ENCODE peak calls at places on chromosomes 16 and 17, in five cellular contexts. One of them, this sample, is unnamed.

GRCh38 chr17:19958023-19958422 is 19.6 kb downstream of the AKAP10 start:
- DNase-seq in trophoblast cell: peak; percentile 95
- DNase-seq in H1: no peak
- DNase-seq in mesenchymal stem cell: peak; percentile 86
- DNase-seq in neuronal stem cell: peak; percentile 40
- DNase-seq in this sample: peak; percentile 69

GRCh38 chr17:1999557-2000251 is 25.4 kb downstream of the RTN4RL1 start:
- DNase-seq in mesenchymal stem cell: peak; percentile 80
- DNase-seq in trophoblast cell: no peak
- DNase-seq in H1: no peak
- DNase-seq in neuronal stem cell: peak; percentile 66
- DNase-seq in this sample: peak; percentile 72

GRCh38 chr17:59840908-59841666 is 51.7 kb downstream of the TUBD1 start:
- DNase-seq in H1: no peak
- DNase-seq in neuronal stem cell: no peak
- DNase-seq in trophoblast cell: no peak
- DNase-seq in mesenchymal stem cell: peak; percentile 55
- DNase-seq in this sample: no peak

GRCh38 chr17:75130632-75131277 is 787 bp downstream of the NT5C start:
- DNase-seq in neuronal stem cell: no peak
- DNase-seq in mesenchymal stem cell: peak; percentile 81
- DNase-seq in trophoblast cell: peak; percentile 63
- DNase-seq in H1: peak; percentile 79
- DNase-seq in this sample: peak; percentile 86

GRCh38 chr16:57648590-57649442 is 19.3 kb upstream of the ADGRG3 start:
- DNase-seq in neuronal stem cell: peak; percentile 82
- DNase-seq in H1: peak; percentile 98
- DNase-seq in mesenchymal stem cell: peak; percentile 75
- DNase-seq in trophoblast cell: peak; percentile 98
- DNase-seq in this sample: peak; percentile 88

GRCh38 chr16:67163164-67163902 is 1.2 kb upstream of the HSF4 start:
- DNase-seq in mesenchymal stem cell: peak; percentile 49
- DNase-seq in trophoblast cell: peak; percentile 31
- DNase-seq in neuronal stem cell: no peak
- DNase-seq in H1: peak; percentile 73
- DNase-seq in this sample: no peak

GRCh38 chr17:72860778-72861177 is 231.7 kb downstream of the SLC39A11 start:
- DNase-seq in mesenchymal stem cell: no peak
- DNase-seq in trophoblast cell: no peak
- DNase-seq in H1: no peak
- DNase-seq in neuronal stem cell: no peak
- DNase-seq in this sample: no peak

GRCh38 chr16:31202402-31203385 is at the start of gene PYCARD:
- DNase-seq in H1: peak; percentile 79
- DNase-seq in neuronal stem cell: no peak
- DNase-seq in mesenchymal stem cell: peak; percentile 43
- DNase-seq in trophoblast cell: peak; percentile 37
- DNase-seq in this sample: peak; percentile 60

GRCh38 chr16:86219655-86220445 is 290.5 kb upstream of the FOXF1 start:
- DNase-seq in trophoblast cell: no peak
- DNase-seq in neuronal stem cell: no peak
- DNase-seq in H1: no peak
- DNase-seq in mesenchymal stem cell: peak; percentile 76
- DNase-seq in this sample: no peak

GRCh38 chr16:89187337-89188063 is 12.8 kb downstream of the SLC22A31 start:
- DNase-seq in mesenchymal stem cell: peak; percentile 45
- DNase-seq in H1: peak; percentile 50
- DNase-seq in neuronal stem cell: no peak
- DNase-seq in trophoblast cell: peak; percentile 29
- DNase-seq in this sample: no peak

GRCh38 chr16:4240624-4241023 is 1.3 kb downstream of the SRL start:
- DNase-seq in neuronal stem cell: no peak
- DNase-seq in mesenchymal stem cell: no peak
- DNase-seq in H1: no peak
- DNase-seq in trophoblast cell: no peak
- DNase-seq in this sample: no peak

GRCh38 chr16:66658143-66658859 is 38.2 kb downstream of the CMTM4 start:
- DNase-seq in H1: no peak
- DNase-seq in neuronal stem cell: no peak
- DNase-seq in mesenchymal stem cell: no peak
- DNase-seq in trophoblast cell: no peak
- DNase-seq in this sample: no peak

GRCh38 chr17:51354908-51355307 is 94.6 kb downstream of the UTP18 start:
- DNase-seq in trophoblast cell: no peak
- DNase-seq in mesenchymal stem cell: no peak
- DNase-seq in neuronal stem cell: no peak
- DNase-seq in H1: no peak
- DNase-seq in this sample: no peak

GRCh38 chr17:37247825-37248224 is 128.0 kb upstream of the C17orf78 start:
- DNase-seq in neuronal stem cell: no peak
- DNase-seq in H1: no peak
- DNase-seq in trophoblast cell: no peak
- DNase-seq in mesenchymal stem cell: no peak
- DNase-seq in this sample: no peak

GRCh38 chr16:72752004-72752695 is 295.8 kb downstream of the ZFHX3 start:
- DNase-seq in H1: no peak
- DNase-seq in trophoblast cell: no peak
- DNase-seq in mesenchymal stem cell: no peak
- DNase-seq in neuronal stem cell: no peak
- DNase-seq in this sample: no peak

GRCh38 chr17:69235338-69236058 is 6.9 kb upstream of the ABCA10 start:
- DNase-seq in neuronal stem cell: peak; percentile 86
- DNase-seq in mesenchymal stem cell: peak; percentile 85
- DNase-seq in trophoblast cell: peak; percentile 91
- DNase-seq in H1: peak; percentile 91
- DNase-seq in this sample: peak; percentile 93

GRCh38 chr16:74449470-74449869 is 28.2 kb upstream of the CLEC18B start:
- DNase-seq in trophoblast cell: no peak
- DNase-seq in H1: no peak
- DNase-seq in neuronal stem cell: no peak
- DNase-seq in mesenchymal stem cell: peak; percentile 91
- DNase-seq in this sample: no peak

DNA sequence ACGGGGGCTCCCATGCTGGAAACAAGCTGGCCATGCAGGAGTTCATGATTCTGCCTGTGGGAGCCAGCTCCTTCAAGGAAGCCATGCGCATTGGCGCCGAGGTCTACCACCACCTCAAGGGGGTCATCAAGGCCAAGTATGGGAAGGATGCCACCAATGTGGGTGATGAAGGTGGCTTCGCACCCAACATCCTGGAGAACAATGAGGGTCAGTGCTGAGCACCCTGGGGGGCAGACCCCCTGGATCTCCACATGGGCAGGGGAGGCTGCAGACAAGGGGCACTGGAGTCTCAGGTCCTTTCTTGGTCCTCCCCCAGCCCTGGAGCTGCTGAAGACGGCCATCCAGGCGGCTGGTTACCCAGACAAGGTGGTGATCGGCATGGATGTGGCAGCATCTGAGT is 4.2 kb downstream of the ENO3 start:
- DNase-seq in H1: no peak
- DNase-seq in trophoblast cell: no peak
- DNase-seq in neuronal stem cell: no peak
- DNase-seq in mesenchymal stem cell: no peak
- DNase-seq in this sample: no peak
- H2BK12ac ChIP-seq in H1: no peak overlapping the region
- H2BK12ac ChIP-seq in trophoblast cell: peak overlapping the region; percentile 29
- H2BK12ac ChIP-seq in neuronal stem cell: no peak overlapping the region
- H2BK12ac ChIP-seq in mesenchymal stem cell: no peak overlapping the region
- H2BK12ac ChIP-seq in this sample: no peak overlapping the region

DNA sequence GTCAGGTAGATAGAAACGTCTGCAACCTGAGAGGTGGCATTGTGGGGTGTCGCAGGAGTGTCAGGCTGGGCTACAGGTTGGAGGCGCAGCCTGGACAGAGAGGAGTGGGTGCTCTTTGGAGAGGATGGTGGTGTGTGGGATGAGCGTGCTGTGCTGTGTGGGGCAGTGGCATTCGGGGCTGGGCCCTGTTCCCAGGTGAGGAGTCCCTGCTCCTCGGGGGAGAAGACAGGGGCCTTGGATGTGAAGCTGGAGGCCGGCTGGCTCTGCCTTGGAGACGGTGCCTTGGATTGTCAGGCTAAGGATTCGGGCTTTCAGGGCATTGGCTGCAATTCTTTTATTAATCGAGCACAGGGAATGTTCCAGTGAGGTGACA is 69.3 kb downstream of the BANP start:
- DNase-seq in neuronal stem cell: no peak
- DNase-seq in mesenchymal stem cell: no peak
- DNase-seq in H1: no peak
- DNase-seq in trophoblast cell: no peak
- DNase-seq in this sample: no peak
- H2BK12ac ChIP-seq in neuronal stem cell: no peak overlapping the region
- H2BK12ac ChIP-seq in mesenchymal stem cell: no peak overlapping the region
- H2BK12ac ChIP-seq in H1: peak overlapping the region; percentile 9
- H2BK12ac ChIP-seq in trophoblast cell: no peak overlapping the region
- H2BK12ac ChIP-seq in this sample: no peak overlapping the region

GRCh38 chr16:69298261-69298660 is 12.9 kb upstream of the VPS4A start:
- DNase-seq in trophoblast cell: no peak
- DNase-seq in H1: no peak
- DNase-seq in mesenchymal stem cell: no peak
- DNase-seq in neuronal stem cell: no peak
- DNase-seq in this sample: no peak
- H2BK12ac ChIP-seq in trophoblast cell: no peak overlapping the region
- H2BK12ac ChIP-seq in H1: no peak overlapping the region
- H2BK12ac ChIP-seq in mesenchymal stem cell: no peak overlapping the region
- H2BK12ac ChIP-seq in neuronal stem cell: no peak overlapping the region
- H2BK12ac ChIP-seq in this sample: no peak overlapping the region

GRCh38 chr17:71142333-71142732 is 973.0 kb downstream of the KCNJ2 start:
- DNase-seq in neuronal stem cell: no peak
- DNase-seq in H1: no peak
- DNase-seq in mesenchymal stem cell: peak; percentile 47
- DNase-seq in trophoblast cell: no peak
- DNase-seq in this sample: no peak
- H2BK12ac ChIP-seq in neuronal stem cell: no peak overlapping the region
- H2BK12ac ChIP-seq in H1: no peak overlapping the region
- H2BK12ac ChIP-seq in mesenchymal stem cell: no peak overlapping the region
- H2BK12ac ChIP-seq in trophoblast cell: no peak overlapping the region
- H2BK12ac ChIP-seq in this sample: no peak overlapping the region

DNA sequence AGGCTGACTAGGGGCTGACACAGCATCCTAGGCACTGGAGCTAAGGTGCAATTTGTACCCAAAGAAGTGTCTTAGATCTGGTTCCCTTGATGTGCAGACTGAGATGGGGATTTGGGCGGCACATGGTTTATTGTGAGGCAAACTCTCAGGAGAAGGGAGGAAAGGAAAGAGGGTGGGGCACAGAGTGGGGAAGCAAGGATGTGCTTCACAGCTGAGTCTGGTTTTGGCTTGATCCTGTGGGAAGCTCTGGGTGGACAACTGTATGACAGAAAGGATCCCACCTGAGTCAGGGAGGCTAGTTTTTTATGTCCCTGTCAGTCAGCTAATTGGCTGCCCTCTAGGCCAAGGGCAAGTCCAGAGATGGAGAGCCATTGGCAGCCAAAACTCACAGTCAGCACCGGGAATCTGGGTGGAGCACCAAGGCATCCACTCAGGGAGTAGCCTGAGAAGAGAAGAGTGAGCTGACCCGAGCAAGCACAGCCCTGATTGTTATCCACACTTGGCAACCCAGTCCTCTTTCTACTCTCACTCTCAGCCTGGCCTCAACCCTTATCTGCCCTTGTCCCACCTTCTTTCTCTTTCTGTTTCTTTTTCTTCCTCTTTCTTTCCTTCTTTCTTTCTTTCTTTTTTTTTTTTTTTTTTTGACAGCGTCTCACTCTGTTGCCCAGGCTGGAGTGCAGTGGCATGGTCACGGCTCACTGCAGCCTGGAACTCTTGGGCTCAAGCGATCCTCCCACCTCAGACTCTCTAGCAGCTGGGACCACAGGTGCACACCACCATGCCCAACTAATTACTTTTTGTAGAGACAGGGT is 12.0 kb downstream of the ARL4D start:
- DNase-seq in trophoblast cell: no peak
- DNase-seq in mesenchymal stem cell: no peak
- DNase-seq in H1: no peak
- DNase-seq in neuronal stem cell: no peak
- DNase-seq in this sample: no peak
- H2BK12ac ChIP-seq in trophoblast cell: no peak overlapping the region
- H2BK12ac ChIP-seq in mesenchymal stem cell: peak overlapping the region; percentile 15
- H2BK12ac ChIP-seq in H1: peak overlapping the region; percentile 68
- H2BK12ac ChIP-seq in neuronal stem cell: no peak overlapping the region
- H2BK12ac ChIP-seq in this sample: no peak overlapping the region

GRCh38 chr16:81650982-81651562 is 128.0 kb upstream of the PLCG2 start:
- DNase-seq in trophoblast cell: no peak
- DNase-seq in mesenchymal stem cell: no peak
- DNase-seq in H1: peak; percentile 71
- DNase-seq in neuronal stem cell: peak; percentile 48
- DNase-seq in this sample: peak; percentile 75
- H2BK12ac ChIP-seq in trophoblast cell: no peak overlapping the region
- H2BK12ac ChIP-seq in mesenchymal stem cell: no peak overlapping the region
- H2BK12ac ChIP-seq in H1: peak overlapping the region; percentile 33
- H2BK12ac ChIP-seq in neuronal stem cell: no peak overlapping the region
- H2BK12ac ChIP-seq in this sample: no peak overlapping the region